ENCODE peak calls at places on chromosomes 4 and X, in eight cellular contexts. T is lower lobe of right lung, V is endodermal cell, M is heart left ventricle, X is GM13976, L is HFFc6, I is left ventricle myocardium inferior, R is psoas muscle. E is an unnamed sample.

GRCh38 chr4:118935819-118936218 is 47.2 kb downstream of the SYNPO2 start:
- DNase-seq in T (no peak), V (no peak), M (no peak), X (no peak), L (no peak), I (no peak), R (no peak), E (no peak)

GRCh38 chr4:74055096-74055495 is 16.6 kb upstream of the CXCL3 start:
- DNase-seq in T (no peak), V (no peak), M (no peak), X (no peak), L (no peak), I (no peak), R (no peak), E (no peak)

GRCh38 chr4:158277558-158277957 is 67.3 kb downstream of the TMEM144 start:
- DNase-seq in T (no peak), V (no peak), M (no peak), X (no peak), L (no peak), I (no peak), R (no peak), E (no peak)

GRCh38 chrX:153775631-153776595 is 4.9 kb upstream of the SRPK3 start:
- DNase-seq in T (no peak), V (no peak), M (peak), X (no peak), L (no peak), I (no peak), R (peak), E (peak)

GRCh38 chr4:185285632-185286393 is 76.4 kb downstream of the SNX25 start:
- DNase-seq in T (no peak), V (no peak), M (no peak), X (no peak), L (no peak), I (no peak), R (no peak), E (no peak)

GRCh38 chr4:98659106-98659592 is 738 bp upstream of the TSPAN5 start:
- DNase-seq in T (no peak), V (no peak), M (no peak), X (no peak), L (peak), I (no peak), R (no peak), E (no peak)

GRCh38 chr4:16860506-16860905 is 37.9 kb downstream of the LDB2 start:
- DNase-seq in T (no peak), V (no peak), M (no peak), X (no peak), L (peak), I (no peak), R (no peak), E (no peak)

GRCh38 chr4:30866444-30866843 is 146.3 kb downstream of the PCDH7 start:
- DNase-seq in T (no peak), V (no peak), M (no peak), X (no peak), L (no peak), I (no peak), R (no peak), E (no peak)

GRCh38 chr4:157043131-157043530 is 32.8 kb upstream of the GLRB start:
- DNase-seq in T (no peak), V (peak), M (no peak), X (no peak), L (peak), I (no peak), R (no peak), E (no peak)

GRCh38 chrX:19272452-19272851 is 71.3 kb upstream of the PDHA1 start:
- DNase-seq in T (no peak), V (no peak), M (no peak), X (no peak), L (no peak), I (no peak), R (no peak), E (no peak)

GRCh38 chr4:140861359-140862181 is 105.4 kb upstream of the TBC1D9 start:
- DNase-seq in T (no peak), V (peak), M (peak), X (peak), L (peak), I (no peak), R (no peak), E (no peak)

GRCh38 chrX:153065389-153065788 is 6.9 kb upstream of the PNMA6A start:
- DNase-seq in T (no peak), V (no peak), M (no peak), X (no peak), L (no peak), I (no peak), R (no peak), E (no peak)

GRCh38 chrX:134026732-134027311 is 41.4 kb upstream of the GPC3 start:
- DNase-seq in T (no peak), V (peak), M (no peak), X (peak), L (no peak), I (no peak), R (no peak), E (no peak)

GRCh38 chr4:182338731-182339130 is 95.5 kb downstream of the TENM3 start:
- DNase-seq in T (no peak), V (no peak), M (no peak), X (no peak), L (peak), I (no peak), R (no peak), E (no peak)

GRCh38 chrX:40224658-40225057 is 126.9 kb upstream of the BCOR start:
- DNase-seq in T (no peak), V (no peak), M (no peak), X (no peak), L (no peak), I (no peak), R (no peak), E (no peak)

GRCh38 chrX:66030505-66031317 is 9.2 kb downstream of the VSIG4 start:
- DNase-seq in T (no peak), V (peak), M (no peak), X (no peak), L (peak), I (no peak), R (no peak), E (no peak)

GRCh38 chrX:53265771-53266170 is 15.6 kb downstream of the IQSEC2 start:
- DNase-seq in T (no peak), V (no peak), M (no peak), X (no peak), L (peak), I (no peak), R (no peak), E (no peak)

GRCh38 chrX:11446951-11447350 is 153.7 kb downstream of the AMELX start:
- DNase-seq in T (no peak), V (no peak), M (no peak), X (no peak), L (no peak), I (no peak), R (no peak), E (no peak)

GRCh38 chrX:154002215-154002719 is 17.4 kb downstream of the IRAK1 start:
- DNase-seq in T (peak), V (no peak), M (peak), X (no peak), L (peak), I (peak), R (no peak), E (no peak)

GRCh38 chrX:145631461-145631951 is 186.1 kb upstream of the SLITRK2 start:
- DNase-seq in T (no peak), V (no peak), M (no peak), X (no peak), L (no peak), I (no peak), R (no peak), E (peak)

GRCh38 chr4:78155616-78156105 is 98.5 kb downstream of the FRAS1 start:
- DNase-seq in T (no peak), V (no peak), M (no peak), X (no peak), L (peak), I (no peak), R (no peak), E (no peak)

GRCh38 chr4:87465739-87466366 is 43.5 kb downstream of the NUDT9 start:
- DNase-seq in T (no peak), V (no peak), M (no peak), X (peak), L (peak), I (no peak), R (no peak), E (no peak)

GRCh38 chrX:17591741-17592110 is 145.6 kb upstream of the SCML1 start:
- DNase-seq in T (no peak), V (no peak), M (no peak), X (no peak), L (peak), I (no peak), R (no peak), E (no peak)

GRCh38 chr4:158051401-158052235 is 121.2 kb downstream of the GASK1B start:
- DNase-seq in T (no peak), V (no peak), M (peak), X (no peak), L (peak), I (peak), R (peak), E (no peak)

GRCh38 chr4:100517864-100518341 is at the start of gene EMCN:
- DNase-seq in T (no peak), V (no peak), M (no peak), X (no peak), L (no peak), I (no peak), R (no peak), E (no peak)

GRCh38 chr4:8443801-8444200 is 3.2 kb downstream of the TRMT44 start:
- DNase-seq in T (no peak), V (no peak), M (no peak), X (no peak), L (no peak), I (no peak), R (no peak), E (no peak)

GRCh38 chrX:6002056-6002455 is 226.6 kb downstream of the NLGN4X start:
- DNase-seq in T (no peak), V (no peak), M (no peak), X (no peak), L (no peak), I (no peak), R (no peak), E (no peak)

GRCh38 chr4:16641971-16642370 is 256.5 kb downstream of the LDB2 start:
- DNase-seq in T (no peak), V (no peak), M (no peak), X (no peak), L (peak), I (no peak), R (no peak), E (no peak)

GRCh38 chr4:124090007-124090406 is 622.5 kb downstream of the ANKRD50 start:
- DNase-seq in T (no peak), V (no peak), M (no peak), X (no peak), L (no peak), I (no peak), R (no peak), E (no peak)

GRCh38 chrX:40543661-40544328 is 37.0 kb upstream of the ATP6AP2 start:
- DNase-seq in T (no peak), V (no peak), M (no peak), X (peak), L (peak), I (no peak), R (no peak), E (no peak)

GRCh38 chrX:37599735-37600134 is 28.3 kb downstream of the LANCL3 start:
- DNase-seq in T (no peak), V (no peak), M (no peak), X (no peak), L (no peak), I (no peak), R (no peak), E (no peak)

GRCh38 chrX:100880368-100880767 is 6.2 kb upstream of the NOX1 start:
- DNase-seq in T (no peak), V (no peak), M (no peak), X (no peak), L (no peak), I (no peak), R (no peak), E (no peak)

GRCh38 chrX:28133763-28134162 is 152.5 kb upstream of the DCAF8L1 start:
- DNase-seq in T (no peak), V (no peak), M (no peak), X (no peak), L (no peak), I (no peak), R (no peak), E (no peak)

GRCh38 chr4:144384428-144384827 is 243.9 kb upstream of the GYPA start:
- DNase-seq in T (no peak), V (no peak), M (no peak), X (no peak), L (no peak), I (no peak), R (no peak), E (no peak)

GRCh38 chr4:21765810-21766407 is 182.7 kb downstream of the KCNIP4 start:
- DNase-seq in T (no peak), V (peak), M (no peak), X (peak), L (peak), I (no peak), R (no peak), E (no peak)

GRCh38 chr4:150699599-150699998 is 117.6 kb downstream of the MAB21L2 start:
- DNase-seq in T (no peak), V (no peak), M (no peak), X (no peak), L (peak), I (no peak), R (no peak), E (no peak)

GRCh38 chr4:59759082-59759825 is 1440.9 kb upstream of the ADGRL3 start:
- DNase-seq in T (no peak), V (peak), M (no peak), X (no peak), L (no peak), I (no peak), R (no peak), E (peak)

DNA sequence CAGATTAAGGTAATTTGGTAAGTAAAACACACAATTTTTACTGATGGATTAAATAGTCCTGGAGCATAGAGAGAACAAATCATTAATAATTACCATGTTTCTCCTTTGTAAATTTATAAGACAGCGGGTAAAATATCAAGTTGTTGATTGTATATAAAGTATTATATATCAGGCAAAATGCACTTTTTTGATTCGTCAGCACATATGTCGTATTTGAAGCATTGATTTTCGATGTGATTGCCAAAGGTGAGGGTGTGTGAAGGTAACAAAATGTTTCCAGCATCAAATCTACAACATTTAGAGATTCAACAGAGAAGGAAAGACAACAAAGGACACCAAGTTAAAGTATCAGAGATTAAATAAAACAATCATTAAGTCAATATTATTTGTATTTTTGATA is 1437.8 kb upstream of the ADGRL3 start:
- DNase-seq in T (no peak), V (no peak), M (no peak), X (no peak), L (no peak), I (no peak), R (no peak), E (no peak)
- TF ChIP-seq CTCF in T (no peak), V (no peak), M (no peak), X (no peak), L (no peak), I (no peak), R (no peak), E (no peak)

GRCh38 chr4:26323807-26324206 is 3.0 kb downstream of the RBPJ start:
- DNase-seq in T (no peak), V (no peak), M (no peak), X (no peak), L (peak), I (no peak), R (no peak), E (no peak)
- TF ChIP-seq CTCF in T (no peak), V (peak), M (peak), X (no peak), L (peak), I (peak), R (no peak), E (peak)

DNA sequence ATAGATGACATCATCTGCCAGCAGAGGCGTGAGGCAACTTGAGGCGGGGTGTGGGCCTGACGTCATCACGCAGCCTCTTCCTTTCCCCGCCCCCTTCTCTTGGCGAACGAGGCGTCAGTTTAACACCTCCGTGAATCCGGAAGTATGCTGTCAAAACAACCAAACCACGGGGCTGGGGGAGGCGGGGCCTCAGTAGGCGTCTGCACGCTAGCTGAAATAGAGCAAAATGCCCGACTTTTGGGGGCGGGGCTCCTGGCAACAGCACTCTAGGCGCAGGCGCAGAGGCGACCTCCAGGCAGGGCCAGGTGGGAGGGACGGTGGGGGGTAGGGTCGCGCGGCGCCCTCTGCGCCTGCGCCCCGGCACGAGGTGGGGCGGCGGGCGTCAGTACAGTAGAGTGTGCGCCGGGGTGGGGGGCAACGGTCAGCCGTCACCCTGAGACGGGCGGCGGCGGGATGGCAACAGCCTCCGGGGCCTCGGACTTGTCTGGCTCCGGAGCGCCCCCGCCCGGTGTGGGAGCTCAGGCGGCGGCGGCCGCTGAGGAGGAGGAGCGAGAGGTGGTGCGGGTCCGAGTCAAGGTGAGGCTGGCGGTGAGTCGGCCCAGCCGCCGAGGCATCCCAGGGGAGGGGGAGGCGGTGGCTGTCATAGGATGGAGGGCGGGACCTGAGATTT is at the start of gene TBC1D25:
- DNase-seq in T (peak), V (peak), M (peak), X (peak), L (peak), I (peak), R (peak), E (peak)
- TF ChIP-seq CTCF in T (peak), V (peak), M (peak), X (peak), L (peak), I (peak), R (peak), E (peak)

GRCh38 chrX:15129412-15129811 is 140.5 kb downstream of the ASB9 start:
- DNase-seq in T (no peak), V (no peak), M (no peak), X (no peak), L (no peak), I (no peak), R (no peak), E (no peak)

GRCh38 chrX:15128838-15129237 is 141.0 kb downstream of the ASB9 start:
- DNase-seq in T (no peak), V (no peak), M (no peak), X (no peak), L (no peak), I (no peak), R (no peak), E (no peak)

DNA sequence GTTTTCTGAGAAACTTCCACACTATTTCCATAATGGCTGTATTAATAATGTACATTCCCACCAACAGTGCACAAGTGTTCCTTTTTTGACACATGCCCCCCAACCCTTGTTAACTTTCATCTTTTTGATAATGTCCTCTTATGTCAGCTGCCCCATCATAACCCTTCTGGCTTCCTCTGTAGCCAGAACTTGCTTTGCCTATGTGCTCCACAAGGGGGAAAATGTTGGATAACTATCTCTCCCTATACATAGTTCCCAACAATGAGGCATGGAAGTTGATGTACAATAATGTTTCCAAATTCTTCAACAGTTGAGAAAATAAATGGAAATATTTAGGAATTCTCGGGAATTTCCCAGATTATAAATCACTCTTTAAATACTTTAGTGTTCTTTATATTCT is 142.9 kb downstream of the ASB9 start:
- DNase-seq in T (no peak), V (no peak), M (no peak), X (no peak), L (no peak), I (no peak), R (no peak), E (no peak)
- TF ChIP-seq CTCF in T (no peak), V (peak), M (no peak), X (no peak), L (peak), I (no peak), R (no peak), E (no peak)

GRCh38 chr4:82099863-82100579 is 273.8 kb downstream of the HNRNPD start:
- DNase-seq in T (no peak), V (no peak), M (no peak), X (no peak), L (no peak), I (no peak), R (no peak), E (no peak)

GRCh38 chr4:82104578-82104977 is 269.2 kb downstream of the HNRNPD start:
- DNase-seq in T (no peak), V (no peak), M (no peak), X (no peak), L (no peak), I (no peak), R (no peak), E (no peak)
- TF ChIP-seq CTCF in T (no peak), V (no peak), M (no peak), X (no peak), L (no peak), I (no peak), R (no peak), E (no peak)